ENCODE peak calls at places on chromosomes 6 and 20, in ten cellular contexts. D is NCI-H510A treated with DMSO at 0.1 percent for 48 hours; T is mucosa of gallbladder; P is H1; A is endothelial cell of umbilical vein; I is head of caudate nucleus; R is effector CD8-positive, alpha-beta T cell; E is GM03348; L is Right ventricle myocardium superior; S is cerebellum. C is an unnamed sample.

GRCh38 chr6:30060634-30060981 is 457 bp upstream of the POLR1H start:
- DNase-seq in D (peak), T (no peak), P (no peak), A (no peak), I (peak), R (no peak), E (peak), L (peak), S (no peak), C (no peak)

GRCh38 chr6:71197770-71198169 is 90.8 kb upstream of the OGFRL1 start:
- DNase-seq in D (peak), T (no peak), P (no peak), A (no peak), I (no peak), R (no peak), E (peak), L (no peak), S (no peak), C (no peak)

GRCh38 chr6:33147807-33148666 is 44.2 kb downstream of the COL11A2 start:
- DNase-seq in D (peak), T (no peak), P (no peak), A (peak), I (no peak), R (no peak), E (peak), L (no peak), S (peak), C (peak)

GRCh38 chr6:17968081-17968518 is 19.3 kb downstream of the KIF13A start:
- DNase-seq in D (no peak), T (no peak), P (no peak), A (no peak), I (no peak), R (no peak), E (no peak), L (no peak), S (peak), C (no peak)

GRCh38 chr20:19375301-19375885 is 163.0 kb downstream of the SLC24A3 start:
- DNase-seq in D (no peak), T (no peak), P (no peak), A (no peak), I (no peak), R (no peak), E (no peak), L (no peak), S (no peak), C (no peak)

GRCh38 chr6:138293996-138294395 is 75.7 kb upstream of the PBOV1 start:
- DNase-seq in D (no peak), T (no peak), P (no peak), A (peak), I (no peak), R (no peak), E (peak), L (no peak), S (no peak), C (no peak)

GRCh38 chr6:168061269-168062210 is 17.5 kb downstream of the FRMD1 start:
- DNase-seq in D (peak), T (no peak), P (no peak), A (no peak), I (no peak), R (no peak), E (no peak), L (no peak), S (no peak), C (no peak)

GRCh38 chr6:112187736-112188135 is 66.6 kb downstream of the LAMA4 start:
- DNase-seq in D (no peak), T (no peak), P (no peak), A (no peak), I (no peak), R (no peak), E (no peak), L (no peak), S (no peak), C (no peak)

GRCh38 chr20:64093013-64093503 is 8.9 kb upstream of the LKAAEAR1 start:
- DNase-seq in D (no peak), T (no peak), P (no peak), A (no peak), I (no peak), R (no peak), E (no peak), L (no peak), S (no peak), C (no peak)

GRCh38 chr20:62860391-62860923 is 1.2 kb downstream of the TCFL5 start:
- DNase-seq in D (peak), T (no peak), P (no peak), A (peak), I (no peak), R (no peak), E (peak), L (no peak), S (no peak), C (no peak)

C was measured in SK-N-MC.